ENCODE peak calls at places on chromosomes 7 and 10, in four cellular contexts. V, H, T and C are unnamed samples.

GRCh38 chr7:121369462-121369861 is 26.6 kb downstream of the FAM3C start:
- DNase-seq in V (no peak), H (no peak), T (no peak), C (no peak)

GRCh38 chr10:30051220-30051619 is 8.2 kb downstream of the JCAD start:
- DNase-seq in V (no peak), H (no peak), T (no peak), C (no peak)

GRCh38 chr10:42970451-42971250 is 106.2 kb upstream of the RET start:
- DNase-seq in V (no peak), H (peak), T (no peak), C (peak)

GRCh38 chr10:22727663-22728062 is 13.3 kb upstream of the PIP4K2A start:
- DNase-seq in V (no peak), H (no peak), T (no peak), C (no peak)

GRCh38 chr10:119803264-119803663 is 69.4 kb downstream of the MCMBP start:
- DNase-seq in V (no peak), H (no peak), T (no peak), C (no peak)

GRCh38 chr10:102420443-102420809 is 210 bp upstream of the FBXL15 start:
- DNase-seq in V (peak), H (no peak), T (peak), C (no peak)

GRCh38 chr7:32916006-32916405 is 24.4 kb upstream of the KBTBD2 start:
- DNase-seq in V (no peak), H (no peak), T (no peak), C (no peak)

GRCh38 chr7:151276651-151277590 is 28.4 kb upstream of the SMARCD3 start:
- DNase-seq in V (peak), H (peak), T (peak), C (no peak)

GRCh38 chr10:348456-348855 is 213.2 kb downstream of the ZMYND11 start:
- DNase-seq in V (no peak), H (no peak), T (no peak), C (no peak)

GRCh38 chr7:143003393-143004051 is 23.4 kb downstream of the OR9A2 start:
- DNase-seq in V (peak), H (no peak), T (no peak), C (no peak)

GRCh38 chr7:115933463-115933862 is 97.1 kb downstream of the TFEC start:
- DNase-seq in V (no peak), H (no peak), T (no peak), C (no peak)

GRCh38 chr10:43199684-43200537 is 61.7 kb downstream of the CSGALNACT2 start:
- DNase-seq in V (no peak), H (peak), T (no peak), C (peak)

GRCh38 chr7:151057989-151058765 is 480 bp upstream of the CDK5 start:
- DNase-seq in V (peak), H (peak), T (peak), C (peak)

GRCh38 chr7:131505636-131506557 is 50.5 kb downstream of the PODXL start:
- DNase-seq in V (no peak), H (no peak), T (no peak), C (no peak)
- TF ChIP-seq POLR2AphosphoS5 in V (no peak), H (no peak), T (no peak), C (no peak)

GRCh38 chr7:156160811-156161210 is 348.5 kb upstream of the SHH start:
- DNase-seq in V (no peak), H (no peak), T (peak), C (no peak)
- TF ChIP-seq POLR2A in V (no peak), H (no peak), T (no peak), C (no peak)

DNA sequence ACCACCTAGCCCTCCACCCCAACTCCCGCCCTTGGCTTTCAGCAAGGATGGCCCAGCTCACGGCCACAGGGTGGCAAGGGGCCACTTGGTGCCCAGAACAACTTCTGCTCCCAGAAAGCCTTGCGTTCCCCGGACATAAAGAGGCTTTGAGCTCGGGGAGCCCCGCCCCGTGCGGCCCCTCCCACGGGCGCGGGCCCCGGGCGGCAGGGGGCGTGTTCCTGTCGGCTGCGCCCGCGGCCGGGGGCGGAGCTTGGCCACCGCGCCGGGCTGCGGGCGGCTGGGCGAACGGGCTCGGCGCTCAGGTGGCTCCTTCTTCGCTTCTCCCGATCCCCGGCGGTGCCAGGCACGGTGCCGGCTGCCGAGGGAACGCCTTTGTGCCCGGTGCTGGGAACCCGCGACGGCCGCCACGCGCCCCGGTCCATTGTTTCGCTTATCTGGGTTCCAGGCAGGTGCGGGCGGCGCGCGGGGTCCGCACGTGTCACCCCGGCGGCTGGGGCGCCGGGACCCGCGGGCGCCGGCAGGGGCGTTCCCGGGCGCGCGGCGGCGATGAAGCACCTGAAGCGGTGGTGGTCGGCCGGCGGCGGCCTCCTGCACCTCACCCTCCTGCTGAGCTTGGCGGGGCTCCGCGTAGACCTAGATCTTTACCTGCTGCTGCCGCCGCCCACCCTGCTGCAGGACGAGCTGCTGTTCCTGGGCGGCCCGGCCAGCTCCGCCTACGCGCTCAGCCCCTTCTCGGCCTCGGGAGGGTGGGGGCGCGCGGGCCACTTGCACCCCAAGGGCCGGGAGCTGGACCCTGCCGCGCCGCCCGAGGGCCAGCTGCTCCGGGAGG is at the start of gene NFE2L3:
- DNase-seq in V (peak), H (peak), T (peak), C (no peak)
- H3K4me3 ChIP-seq in V (peak), H (peak), T (peak), C (peak)

DNA sequence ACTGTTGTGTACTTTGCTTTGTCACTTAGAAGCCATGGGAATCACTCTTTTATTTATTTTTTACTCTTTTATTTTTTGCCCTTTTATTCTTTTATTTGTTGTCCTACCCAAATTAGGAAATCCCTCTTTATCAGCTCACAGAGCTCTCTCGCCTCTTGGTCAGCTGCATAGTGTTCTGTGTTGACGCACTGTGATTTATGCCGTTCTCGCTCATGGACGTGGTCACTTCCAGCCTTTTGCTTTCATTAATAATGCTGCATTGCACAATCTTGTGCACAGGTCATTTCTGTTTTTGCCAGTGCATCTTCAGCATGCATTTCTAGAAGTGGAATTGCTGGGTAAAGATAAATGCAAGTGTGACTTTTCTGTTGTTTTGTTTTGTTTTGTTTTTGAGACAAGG is 42.3 kb downstream of the FBH1 start:
- DNase-seq in V (no peak), H (no peak), T (no peak), C (no peak)
- TF ChIP-seq POLR2AphosphoS5 in V (no peak), H (peak), T (peak), C (peak)

GRCh38 chr7:75981450-75982305 is 12.7 kb downstream of the TMEM120A start:
- DNase-seq in V (no peak), H (no peak), T (no peak), C (no peak)
- TF ChIP-seq POLR2A in V (no peak), H (no peak), T (no peak), C (no peak)

GRCh38 chr7:107660381-107661080 is at the start of gene SLC26A4:
- DNase-seq in V (no peak), H (no peak), T (no peak), C (no peak)
- H3K4me3 ChIP-seq in V (peak), H (peak), T (peak), C (peak)

GRCh38 chr7:132242192-132242812 is 334.0 kb downstream of the PLXNA4 start:
- DNase-seq in V (peak), H (no peak), T (no peak), C (no peak)
- TF ChIP-seq POLR2AphosphoS5 in V (peak), H (no peak), T (no peak), C (no peak)

GRCh38 chr10:89391882-89392756 is at the start of gene IFIT1:
- DNase-seq in V (peak), H (peak), T (peak), C (peak)
- TF ChIP-seq POLR2A in V (peak), H (no peak), T (no peak), C (no peak)

GRCh38 chr7:95478139-95479037 is 7.4 kb upstream of the ASB4 start:
- DNase-seq in V (no peak), H (no peak), T (peak), C (no peak)
- H3K4me3 ChIP-seq in V (no peak), H (peak), T (no peak), C (no peak)

GRCh38 chr7:66630529-66630928 is 1.8 kb downstream of the KCTD7 start:
- DNase-seq in V (no peak), H (no peak), T (no peak), C (no peak)
- TF ChIP-seq POLR2AphosphoS5 in V (no peak), H (no peak), T (no peak), C (no peak)